ENCODE peak calls at places on chromosome 3, in seven cellular contexts. P is NCI-H1436; W is M059J; B is aorta; E is T follicular helper cell; I is activated CD8-positive, alpha-beta memory T cell treated with anti-CD3 and anti-CD28 coated beads for 24 hours; X is C1 segment of cervical spinal cord. H is an unnamed sample.

GRCh38 chr3:42264399-42265058 is 1.5 kb downstream of the CCK start:
- DNase-seq in P (no peak), W (peak), B (no peak), E (no peak), I (peak), X (no peak), H (peak)

GRCh38 chr3:127732303-127732702 is 59.6 kb downstream of the ABTB1 start:
- DNase-seq in P (no peak), W (no peak), B (no peak), E (no peak), I (no peak), X (no peak), H (no peak)

GRCh38 chr3:113051827-113052226 is 61.0 kb downstream of the GTPBP8 start:
- DNase-seq in P (no peak), W (no peak), B (no peak), E (no peak), I (no peak), X (peak), H (no peak)

GRCh38 chr3:75001330-75001729 is 386.9 kb upstream of the CNTN3 start:
- DNase-seq in P (no peak), W (no peak), B (no peak), E (no peak), I (no peak), X (no peak), H (peak)

GRCh38 chr3:16884748-16885587 is at the start of gene PLCL2:
- DNase-seq in P (no peak), W (peak), B (peak), E (peak), I (peak), X (no peak), H (peak)

GRCh38 chr3:16512435-16513140 is 911 bp downstream of the RFTN1 start:
- DNase-seq in P (no peak), W (no peak), B (peak), E (peak), I (peak), X (no peak), H (peak)

GRCh38 chr3:17894434-17895060 is 152.1 kb upstream of the TBC1D5 start:
- DNase-seq in P (peak), W (peak), B (no peak), E (no peak), I (peak), X (no peak), H (no peak)

GRCh38 chr3:187888658-187889057 is 143.4 kb upstream of the BCL6 start:
- DNase-seq in P (no peak), W (no peak), B (no peak), E (no peak), I (no peak), X (no peak), H (no peak)

GRCh38 chr3:14410501-14411165 is 8.2 kb downstream of the SLC6A6 start:
- DNase-seq in P (no peak), W (peak), B (peak), E (no peak), I (no peak), X (no peak), H (no peak)

GRCh38 chr3:46693897-46694235 is 387 bp upstream of the ALS2CL start:
- DNase-seq in P (no peak), W (no peak), B (peak), E (no peak), I (no peak), X (no peak), H (no peak)

GRCh38 chr3:114496021-114496434 is 202.2 kb downstream of the TIGIT start:
- DNase-seq in P (no peak), W (peak), B (peak), E (no peak), I (no peak), X (peak), H (no peak)

GRCh38 chr3:59818033-59818936 is 768.5 kb upstream of the CFAP20DC start:
- DNase-seq in P (no peak), W (peak), B (peak), E (no peak), I (no peak), X (no peak), H (peak)

GRCh38 chr3:63753567-63753966 is 65.5 kb upstream of the C3orf49 start:
- DNase-seq in P (no peak), W (peak), B (no peak), E (no peak), I (no peak), X (no peak), H (no peak)

GRCh38 chr3:139109271-139109670 is 64.6 kb upstream of the PRR23C start:
- DNase-seq in P (no peak), W (no peak), B (no peak), E (no peak), I (peak), X (no peak), H (no peak)

GRCh38 chr3:126472277-126473006 is 3.2 kb downstream of the ZXDC start:
- DNase-seq in P (peak), W (peak), B (peak), E (no peak), I (no peak), X (peak), H (peak)

GRCh38 chr3:155435821-155436220 is 142.3 kb upstream of the STRIT1 start:
- DNase-seq in P (no peak), W (no peak), B (no peak), E (no peak), I (no peak), X (no peak), H (no peak)

GRCh38 chr3:111859061-111859973 is at the start of gene PHLDB2:
- DNase-seq in P (peak), W (peak), B (peak), E (peak), I (peak), X (no peak), H (peak)

GRCh38 chr3:141413387-141414140 is 45.3 kb downstream of the ZBTB38 start:
- DNase-seq in P (no peak), W (no peak), B (no peak), E (no peak), I (peak), X (no peak), H (no peak)

GRCh38 chr3:71226565-71227281 is 356.8 kb downstream of the FOXP1 start:
- DNase-seq in P (no peak), W (peak), B (peak), E (peak), I (peak), X (no peak), H (no peak)

GRCh38 chr3:154139996-154140436 is 18.8 kb downstream of the ARHGEF26 start:
- DNase-seq in P (no peak), W (no peak), B (no peak), E (no peak), I (no peak), X (no peak), H (no peak)

GRCh38 chr3:115783938-115784738 is 160.8 kb downstream of the GAP43 start:
- DNase-seq in P (peak), W (peak), B (peak), E (peak), I (peak), X (peak), H (peak)

GRCh38 chr3:188178293-188178950 is 24.5 kb downstream of the LPP start:
- DNase-seq in P (no peak), W (no peak), B (no peak), E (no peak), I (peak), X (no peak), H (no peak)

GRCh38 chr3:13115616-13115910 is 42.3 kb upstream of the IQSEC1 start:
- DNase-seq in P (no peak), W (no peak), B (no peak), E (no peak), I (no peak), X (no peak), H (no peak)

H was measured in frontal cortex.